ENCODE peak calls at places on chromosomes 12 and 14, in six cellular contexts. S is adipocyte; Z is amniotic stem cell; G is mesendoderm; F is kidney glomerular epithelial cell; Y is stimulated activated CD8-positive, alpha-beta memory T cell treated with anti-CD3 and anti-CD28 coated beads, Interleukin-2, amount 100 ng/mL, for 48 hours. V is an unnamed sample.

GRCh38 chr12:113826805-113827204 is 139.3 kb downstream of the RBM19 start:
- DNase-seq in S (no peak), Z (no peak), G (no peak), F (no peak), Y (no peak), V (no peak)

GRCh38 chr12:94970560-94970959 is 32.9 kb downstream of the NDUFA12 start:
- DNase-seq in S (no peak), Z (no peak), G (no peak), F (no peak), Y (no peak), V (peak; percentile 63)

GRCh38 chr12:69935651-69936100 is 110.6 kb downstream of the MYRFL start:
- DNase-seq in S (no peak), Z (no peak), G (peak; percentile 57), F (no peak), Y (no peak), V (peak; percentile 76)

GRCh38 chr12:104473374-104473983 is 16.7 kb downstream of the CHST11 start:
- DNase-seq in S (no peak), Z (no peak), G (no peak), F (no peak), Y (no peak), V (no peak)

GRCh38 chr14:25150934-25151790 is 101.2 kb upstream of the STXBP6 start:
- DNase-seq in S (peak; percentile 91), Z (peak; percentile 52), G (peak; percentile 57), F (peak; percentile 69), Y (no peak), V (peak; percentile 93)

GRCh38 chr14:81452341-81452740 is 52.2 kb upstream of the STON2 start:
- DNase-seq in S (no peak), Z (no peak), G (no peak), F (no peak), Y (no peak), V (no peak)

GRCh38 chr14:50062438-50063039 is 53.8 kb downstream of the VCPKMT start:
- DNase-seq in S (peak; percentile 45), Z (no peak), G (peak; percentile 90), F (peak; percentile 61), Y (peak; percentile 65), V (peak; percentile 95)

GRCh38 chr14:106442857-106443256 is 916.5 kb downstream of the TMEM121 start:
- DNase-seq in S (no peak), Z (no peak), G (no peak), F (no peak), Y (peak; percentile 37), V (no peak)

GRCh38 chr12:132194056-132194455 is 49.8 kb downstream of the NOC4L start:
- DNase-seq in S (no peak), Z (no peak), G (peak; percentile 54), F (no peak), Y (no peak), V (no peak)

GRCh38 chr12:21941522-21942376 is 523 bp upstream of the ABCC9 start:
- DNase-seq in S (peak; percentile 69), Z (no peak), G (peak; percentile 70), F (peak; percentile 32), Y (no peak), V (peak; percentile 82)

GRCh38 chr12:29398495-29398894 is 17.5 kb upstream of the ERGIC2 start:
- DNase-seq in S (no peak), Z (no peak), G (no peak), F (no peak), Y (no peak), V (no peak)

GRCh38 chr12:102093319-102093718 is 26.6 kb downstream of the NUP37 start:
- DNase-seq in S (peak; percentile 74), Z (peak; percentile 4), G (no peak), F (peak; percentile 2), Y (no peak), V (no peak)

GRCh38 chr12:2904260-2904659 is 13.6 kb downstream of the TULP3 start:
- DNase-seq in S (no peak), Z (no peak), G (no peak), F (peak; percentile 61), Y (no peak), V (no peak)

GRCh38 chr14:22046063-22046462 is 372.4 kb upstream of the OR4E1 start:
- DNase-seq in S (no peak), Z (no peak), G (no peak), F (no peak), Y (no peak), V (no peak)

GRCh38 chr12:127280393-127281275 is 986.3 kb upstream of the TMEM132C start:
- DNase-seq in S (no peak), Z (no peak), G (peak; percentile 64), F (peak; percentile 20), Y (peak; percentile 66), V (peak; percentile 84)

GRCh38 chr12:84842406-84843013 is 70.1 kb downstream of the SLC6A15 start:
- DNase-seq in S (peak; percentile 83), Z (peak; percentile 25), G (peak; percentile 40), F (peak; percentile 53), Y (no peak), V (no peak)